ENCODE peak calls at places on chromosomes 7 and 10, in seven cellular contexts. Y is mesenchymal stem cell; R is CD4-positive, alpha-beta memory T cell; F is dorsolateral prefrontal cortex; L is brain microvascular endothelial cell; P is CD8-positive, alpha-beta memory T cell; H is pancreas. I is an unnamed sample.

GRCh38 chr7:100137851-100138760 is 10.6 kb upstream of the LAMTOR4 start:
- DNase-seq in R (no peak), P (no peak), H (no peak), F (no peak), L (no peak), Y (no peak), I (no peak)

GRCh38 chr10:29392376-29393021 is 103.6 kb downstream of the LYZL1 start:
- DNase-seq in Y (peak), F (no peak), L (peak), R (peak), H (no peak), P (no peak), I (no peak)

GRCh38 chr7:23443974-23444373 is 26.3 kb downstream of the IGF2BP3 start:
- DNase-seq in F (no peak), P (no peak), L (no peak), R (no peak), H (no peak), Y (no peak), I (no peak)

GRCh38 chr10:61744469-61744868 is 81.7 kb downstream of the CABCOCO1 start:
- DNase-seq in P (no peak), L (no peak), R (no peak), Y (no peak), F (no peak), H (no peak), I (no peak)

GRCh38 chr10:93376372-93377296 is 105.5 kb downstream of the MYOF start:
- DNase-seq in P (peak), R (peak), L (peak), F (no peak), Y (peak), H (no peak), I (no peak)

GRCh38 chr7:67462781-67463191 is 466.2 kb downstream of the TYW1 start:
- DNase-seq in P (no peak), R (no peak), L (no peak), Y (no peak), F (peak), H (no peak), I (no peak)

GRCh38 chr7:151632750-151633515 is 113.2 kb upstream of the RHEB start:
- DNase-seq in P (peak), L (peak), H (peak), Y (peak), R (peak), F (no peak), I (peak)

GRCh38 chr7:44964384-44964830 is 14.4 kb downstream of the MYO1G start:
- DNase-seq in F (no peak), Y (peak), L (no peak), H (no peak), R (no peak), P (no peak), I (no peak)

GRCh38 chr7:9958461-9958860 is 1015.2 kb upstream of the PHF14 start:
- DNase-seq in P (no peak), H (no peak), L (no peak), Y (no peak), F (no peak), R (no peak), I (no peak)

GRCh38 chr7:103549786-103550185 is 103.8 kb upstream of the SLC26A5 start:
- DNase-seq in F (no peak), L (no peak), P (no peak), H (no peak), Y (no peak), R (no peak), I (no peak)

GRCh38 chr7:74266191-74266963 is 12.2 kb upstream of the RFC2 start:
- DNase-seq in Y (no peak), P (no peak), L (no peak), R (no peak), H (no peak), F (no peak), I (no peak)

GRCh38 chr10:131970946-131971345 is 10.8 kb downstream of the BNIP3 start:
- DNase-seq in R (no peak), Y (no peak), P (no peak), H (no peak), L (no peak), F (no peak), I (no peak)

GRCh38 chr10:118259288-118259906 is 82.7 kb downstream of the FAM204A start:
- DNase-seq in L (no peak), H (peak), P (no peak), F (no peak), Y (peak), R (peak), I (no peak)

GRCh38 chr7:48806731-48807130 is 117.6 kb upstream of the CDC14C start:
- DNase-seq in P (no peak), R (no peak), Y (no peak), L (no peak), F (no peak), H (no peak), I (no peak)

GRCh38 chr10:59304521-59305097 is 57.7 kb downstream of the FAM13C start:
- DNase-seq in P (no peak), Y (no peak), H (no peak), F (no peak), L (no peak), R (no peak), I (no peak)

GRCh38 chr7:44448922-44449321 is 41.5 kb downstream of the NUDCD3 start:
- DNase-seq in P (no peak), L (no peak), R (no peak), H (no peak), Y (no peak), F (no peak), I (no peak)

GRCh38 chr10:51937313-51937712 is 237.9 kb upstream of the CSTF2T start:
- DNase-seq in P (no peak), L (no peak), F (no peak), Y (no peak), R (no peak), H (no peak), I (no peak)

GRCh38 chr10:6151087-6151977 is 51.4 kb upstream of the PFKFB3 start:
- DNase-seq in F (peak), P (peak), Y (peak), L (peak), H (no peak), R (peak), I (no peak)

GRCh38 chr10:98299341-98299740 is 31.3 kb upstream of the LOXL4 start:
- DNase-seq in L (peak), P (no peak), Y (peak), F (no peak), H (no peak), R (no peak), I (no peak)

GRCh38 chr10:13684252-13684791 is 97.6 kb downstream of the PRPF18 start:
- DNase-seq in Y (peak), F (peak), R (no peak), H (peak), L (peak), P (no peak), I (no peak)

GRCh38 chr7:132687981-132688383 is 111.7 kb upstream of the PLXNA4 start:
- DNase-seq in Y (no peak), F (no peak), H (no peak), L (no peak), P (no peak), R (no peak), I (no peak)

GRCh38 chr10:96038476-96039387 is 4.7 kb upstream of the CCNJ start:
- DNase-seq in Y (no peak), L (no peak), R (no peak), H (no peak), F (no peak), P (no peak), I (no peak)

GRCh38 chr7:144670251-144670650 is 165.6 kb downstream of the TPK1 start:
- DNase-seq in L (no peak), R (no peak), H (no peak), Y (no peak), P (no peak), F (no peak), I (no peak)

GRCh38 chr10:20406607-20407188 is 490.4 kb downstream of the NEBL start:
- DNase-seq in L (no peak), P (no peak), F (no peak), R (no peak), Y (no peak), H (no peak), I (no peak)

GRCh38 chr7:104368006-104368405 is 39.6 kb downstream of the LHFPL3 start:
- DNase-seq in L (no peak), R (no peak), P (no peak), F (no peak), Y (no peak), H (no peak), I (no peak)

GRCh38 chr7:492714-493065 is 27.0 kb downstream of the PDGFA start:
- DNase-seq in L (no peak), H (peak), R (no peak), F (no peak), P (no peak), Y (no peak), I (no peak)

GRCh38 chr10:60369163-60369930 is 20.3 kb downstream of the ANK3 start:
- DNase-seq in L (no peak), R (no peak), P (no peak), Y (no peak), F (no peak), H (no peak), I (no peak)

GRCh38 chr7:70681847-70682350 is 450.0 kb upstream of the GALNT17 start:
- DNase-seq in R (peak), P (no peak), F (no peak), L (no peak), H (no peak), Y (peak), I (no peak)

GRCh38 chr10:103451091-103451801 is 924 bp downstream of the CALHM2 start:
- DNase-seq in F (no peak), Y (no peak), L (no peak), R (peak), P (peak), H (peak), I (peak)
- H3K4me3 ChIP-seq in F (peak), Y (peak), L (peak), R (peak), P (peak), H (no peak), I (peak)

GRCh38 chr10:116444527-116445142 is 17.0 kb downstream of the PNLIPRP3 start:
- DNase-seq in H (no peak), L (peak), Y (peak), P (no peak), F (no peak), R (no peak), I (no peak)

GRCh38 chr10:116437076-116437692 is 9.5 kb downstream of the PNLIPRP3 start:
- DNase-seq in H (no peak), L (no peak), Y (no peak), P (no peak), R (no peak), F (no peak), I (no peak)

GRCh38 chr10:116440330-116441030 is 12.8 kb downstream of the PNLIPRP3 start:
- DNase-seq in P (no peak), H (no peak), F (no peak), Y (no peak), L (no peak), R (no peak), I (no peak)
- H3K4me3 ChIP-seq in P (no peak), H (no peak), F (no peak), Y (no peak), L (no peak), R (no peak), I (no peak)

GRCh38 chr7:128351296-128352123 is 7.8 kb upstream of the RBM28 start:
- DNase-seq in P (no peak), L (no peak), F (no peak), H (peak), Y (no peak), R (peak), I (no peak)
- H3K4me3 ChIP-seq in P (no peak), L (no peak), F (peak), H (no peak), Y (no peak), R (no peak), I (peak)

GRCh38 chr10:77524300-77524711 is 113.3 kb downstream of the KCNMA1 start:
- DNase-seq in R (no peak), Y (peak), F (no peak), L (peak), H (no peak), P (no peak), I (no peak)
- H3K4me3 ChIP-seq in R (no peak), Y (peak), F (no peak), L (no peak), H (no peak), P (no peak), I (no peak)

GRCh38 chr10:104334561-104334960 is 3.7 kb downstream of the ITPRIP start:
- DNase-seq in P (no peak), F (no peak), R (no peak), Y (no peak), L (no peak), H (no peak), I (no peak)
- H3K4me3 ChIP-seq in P (no peak), F (no peak), R (no peak), Y (no peak), L (peak), H (no peak), I (no peak)

DNA sequence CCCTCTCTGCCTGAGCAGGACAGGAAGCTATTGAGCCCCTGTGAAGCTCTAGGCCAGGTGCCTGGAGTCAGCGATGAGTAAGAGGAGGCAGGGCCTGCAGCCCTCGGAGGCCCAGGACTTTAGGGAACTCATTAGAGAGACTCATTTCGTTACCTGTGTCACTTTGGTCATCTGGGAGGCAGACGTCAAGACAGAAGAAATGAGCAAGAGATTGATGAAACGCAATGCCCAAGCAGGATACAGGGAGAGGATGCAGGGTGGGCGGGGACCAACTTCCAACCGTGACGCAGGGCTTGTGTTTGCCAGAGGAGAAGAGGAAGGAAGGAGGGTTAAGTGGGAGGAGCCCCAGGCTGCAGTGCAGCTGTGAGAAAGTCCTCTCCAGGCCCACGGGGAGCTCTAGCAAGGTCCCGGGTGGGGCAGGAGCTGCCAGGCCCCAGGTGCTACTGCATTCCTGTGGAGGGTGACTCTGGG is 26.4 kb upstream of the GNA12 start:
- DNase-seq in L (peak), Y (peak), R (peak), F (no peak), P (peak), H (no peak), I (peak)
- H3K4me3 ChIP-seq in L (no peak), Y (no peak), R (peak), F (peak), P (peak), H (no peak), I (peak)